ENCODE peak calls at places on chromosome 14, in four cellular contexts. One of them, this sample, is unnamed.
A peak's percentile ranks its signal among the peaks of the same experiment; 100 is the strongest.

GRCh38 chr14:56195727-56196126 is 77.5 kb downstream of the PELI2 start:
- DNase-seq in nucleus accumbens: no peak
- DNase-seq in fibroblast of the conjunctiva: no peak
- DNase-seq in stimulated activated CD8-positive, alpha-beta memory T cell treated with anti-CD3 and anti-CD28 coated beads, Interleukin-15, amount 100 ng/mL, for 24 hours: no peak
- DNase-seq in this sample: no peak

GRCh38 chr14:36424478-36425102 is 95.4 kb downstream of the NKX2-1 start:
- DNase-seq in nucleus accumbens: no peak
- DNase-seq in fibroblast of the conjunctiva: no peak
- DNase-seq in stimulated activated CD8-positive, alpha-beta memory T cell treated with anti-CD3 and anti-CD28 coated beads, Interleukin-15, amount 100 ng/mL, for 24 hours: no peak
- DNase-seq in this sample: no peak

GRCh38 chr14:101294136-101294535 is 267.2 kb upstream of the DIO3 start:
- DNase-seq in nucleus accumbens: no peak
- DNase-seq in fibroblast of the conjunctiva: no peak
- DNase-seq in stimulated activated CD8-positive, alpha-beta memory T cell treated with anti-CD3 and anti-CD28 coated beads, Interleukin-15, amount 100 ng/mL, for 24 hours: no peak
- DNase-seq in this sample: no peak

GRCh38 chr14:31881531-31882310 is 195.4 kb upstream of the ARHGAP5 start:
- DNase-seq in nucleus accumbens: no peak
- DNase-seq in fibroblast of the conjunctiva: no peak
- DNase-seq in stimulated activated CD8-positive, alpha-beta memory T cell treated with anti-CD3 and anti-CD28 coated beads, Interleukin-15, amount 100 ng/mL, for 24 hours: no peak
- DNase-seq in this sample: no peak

GRCh38 chr14:23078692-23079116 is 16.2 kb downstream of the ACIN1 start:
- DNase-seq in nucleus accumbens: no peak
- DNase-seq in fibroblast of the conjunctiva: peak; percentile 94
- DNase-seq in stimulated activated CD8-positive, alpha-beta memory T cell treated with anti-CD3 and anti-CD28 coated beads, Interleukin-15, amount 100 ng/mL, for 24 hours: no peak
- DNase-seq in this sample: peak; percentile 91

GRCh38 chr14:77044776-77045569 is 16.5 kb upstream of the IRF2BPL start:
- DNase-seq in nucleus accumbens: no peak
- DNase-seq in fibroblast of the conjunctiva: no peak
- DNase-seq in stimulated activated CD8-positive, alpha-beta memory T cell treated with anti-CD3 and anti-CD28 coated beads, Interleukin-15, amount 100 ng/mL, for 24 hours: no peak
- DNase-seq in this sample: peak; percentile 83

GRCh38 chr14:99094901-99095300 is 177.1 kb downstream of the BCL11B start:
- DNase-seq in nucleus accumbens: no peak
- DNase-seq in fibroblast of the conjunctiva: no peak
- DNase-seq in stimulated activated CD8-positive, alpha-beta memory T cell treated with anti-CD3 and anti-CD28 coated beads, Interleukin-15, amount 100 ng/mL, for 24 hours: no peak
- DNase-seq in this sample: no peak

GRCh38 chr14:76772300-76773187 is 11.3 kb downstream of the VASH1 start:
- DNase-seq in nucleus accumbens: no peak
- DNase-seq in fibroblast of the conjunctiva: no peak
- DNase-seq in stimulated activated CD8-positive, alpha-beta memory T cell treated with anti-CD3 and anti-CD28 coated beads, Interleukin-15, amount 100 ng/mL, for 24 hours: no peak
- DNase-seq in this sample: peak; percentile 88

GRCh38 chr14:97177016-97177415 is 379.8 kb downstream of the VRK1 start:
- DNase-seq in nucleus accumbens: no peak
- DNase-seq in fibroblast of the conjunctiva: no peak
- DNase-seq in stimulated activated CD8-positive, alpha-beta memory T cell treated with anti-CD3 and anti-CD28 coated beads, Interleukin-15, amount 100 ng/mL, for 24 hours: no peak
- DNase-seq in this sample: no peak

GRCh38 chr14:44901696-44902095 is 60.1 kb downstream of the KLHL28 start:
- DNase-seq in nucleus accumbens: no peak
- DNase-seq in fibroblast of the conjunctiva: no peak
- DNase-seq in stimulated activated CD8-positive, alpha-beta memory T cell treated with anti-CD3 and anti-CD28 coated beads, Interleukin-15, amount 100 ng/mL, for 24 hours: no peak
- DNase-seq in this sample: no peak

GRCh38 chr14:54094765-54095164 is 138.1 kb upstream of the BMP4 start:
- DNase-seq in nucleus accumbens: no peak
- DNase-seq in fibroblast of the conjunctiva: no peak
- DNase-seq in stimulated activated CD8-positive, alpha-beta memory T cell treated with anti-CD3 and anti-CD28 coated beads, Interleukin-15, amount 100 ng/mL, for 24 hours: no peak
- DNase-seq in this sample: no peak

GRCh38 chr14:64782196-64782595 is 78.0 kb downstream of the PLEKHG3 start:
- DNase-seq in nucleus accumbens: no peak
- DNase-seq in fibroblast of the conjunctiva: no peak
- DNase-seq in stimulated activated CD8-positive, alpha-beta memory T cell treated with anti-CD3 and anti-CD28 coated beads, Interleukin-15, amount 100 ng/mL, for 24 hours: no peak
- DNase-seq in this sample: no peak

GRCh38 chr14:61420326-61420725 is 98.9 kb downstream of the PRKCH start:
- DNase-seq in nucleus accumbens: no peak
- DNase-seq in fibroblast of the conjunctiva: no peak
- DNase-seq in stimulated activated CD8-positive, alpha-beta memory T cell treated with anti-CD3 and anti-CD28 coated beads, Interleukin-15, amount 100 ng/mL, for 24 hours: no peak
- DNase-seq in this sample: no peak

GRCh38 chr14:72710212-72710611 is 183.7 kb downstream of the DPF3 start:
- DNase-seq in nucleus accumbens: no peak
- DNase-seq in fibroblast of the conjunctiva: peak; percentile 47
- DNase-seq in stimulated activated CD8-positive, alpha-beta memory T cell treated with anti-CD3 and anti-CD28 coated beads, Interleukin-15, amount 100 ng/mL, for 24 hours: no peak
- DNase-seq in this sample: no peak

GRCh38 chr14:71710001-71710400 is 222.2 kb upstream of the RGS6 start:
- DNase-seq in nucleus accumbens: no peak
- DNase-seq in fibroblast of the conjunctiva: no peak
- DNase-seq in stimulated activated CD8-positive, alpha-beta memory T cell treated with anti-CD3 and anti-CD28 coated beads, Interleukin-15, amount 100 ng/mL, for 24 hours: no peak
- DNase-seq in this sample: no peak

GRCh38 chr14:88452231-88452630 is 66.8 kb downstream of the SPATA7 start:
- DNase-seq in nucleus accumbens: no peak
- DNase-seq in fibroblast of the conjunctiva: no peak
- DNase-seq in stimulated activated CD8-positive, alpha-beta memory T cell treated with anti-CD3 and anti-CD28 coated beads, Interleukin-15, amount 100 ng/mL, for 24 hours: no peak
- DNase-seq in this sample: no peak

GRCh38 chr14:93976477-93977057 is at the start of gene ASB2:
- DNase-seq in nucleus accumbens: no peak
- DNase-seq in fibroblast of the conjunctiva: no peak
- DNase-seq in stimulated activated CD8-positive, alpha-beta memory T cell treated with anti-CD3 and anti-CD28 coated beads, Interleukin-15, amount 100 ng/mL, for 24 hours: no peak
- DNase-seq in this sample: peak; percentile 66

GRCh38 chr14:87483651-87484260 is 509.2 kb downstream of the GALC start:
- DNase-seq in nucleus accumbens: no peak
- DNase-seq in fibroblast of the conjunctiva: peak; percentile 0
- DNase-seq in stimulated activated CD8-positive, alpha-beta memory T cell treated with anti-CD3 and anti-CD28 coated beads, Interleukin-15, amount 100 ng/mL, for 24 hours: no peak
- DNase-seq in this sample: no peak

GRCh38 chr14:88258026-88258425 is 65.0 kb downstream of the KCNK10 start:
- DNase-seq in nucleus accumbens: no peak
- DNase-seq in fibroblast of the conjunctiva: no peak
- DNase-seq in stimulated activated CD8-positive, alpha-beta memory T cell treated with anti-CD3 and anti-CD28 coated beads, Interleukin-15, amount 100 ng/mL, for 24 hours: no peak
- DNase-seq in this sample: no peak

GRCh38 chr14:70888681-70889175 is 18.5 kb upstream of the PCNX1 start:
- DNase-seq in nucleus accumbens: peak; percentile 12
- DNase-seq in fibroblast of the conjunctiva: no peak
- DNase-seq in stimulated activated CD8-positive, alpha-beta memory T cell treated with anti-CD3 and anti-CD28 coated beads, Interleukin-15, amount 100 ng/mL, for 24 hours: no peak
- DNase-seq in this sample: no peak

GRCh38 chr14:45089813-45090212 is 5.9 kb downstream of the PRPF39 start:
- DNase-seq in nucleus accumbens: no peak
- DNase-seq in fibroblast of the conjunctiva: no peak
- DNase-seq in stimulated activated CD8-positive, alpha-beta memory T cell treated with anti-CD3 and anti-CD28 coated beads, Interleukin-15, amount 100 ng/mL, for 24 hours: no peak
- DNase-seq in this sample: no peak

GRCh38 chr14:58663494-58664111 is 25.8 kb downstream of the DACT1 start:
- DNase-seq in nucleus accumbens: no peak
- DNase-seq in fibroblast of the conjunctiva: no peak
- DNase-seq in stimulated activated CD8-positive, alpha-beta memory T cell treated with anti-CD3 and anti-CD28 coated beads, Interleukin-15, amount 100 ng/mL, for 24 hours: no peak
- DNase-seq in this sample: no peak

GRCh38 chr14:68794856-68795601 is 2.2 kb upstream of the ZFP36L1 start:
- DNase-seq in nucleus accumbens: no peak
- DNase-seq in fibroblast of the conjunctiva: peak; percentile 93
- DNase-seq in stimulated activated CD8-positive, alpha-beta memory T cell treated with anti-CD3 and anti-CD28 coated beads, Interleukin-15, amount 100 ng/mL, for 24 hours: no peak
- DNase-seq in this sample: peak; percentile 69

GRCh38 chr14:92670967-92671366 is 77.5 kb downstream of the LGMN start:
- DNase-seq in nucleus accumbens: no peak
- DNase-seq in fibroblast of the conjunctiva: no peak
- DNase-seq in stimulated activated CD8-positive, alpha-beta memory T cell treated with anti-CD3 and anti-CD28 coated beads, Interleukin-15, amount 100 ng/mL, for 24 hours: no peak
- DNase-seq in this sample: no peak

GRCh38 chr14:63544641-63545234 is 1.6 kb upstream of the PPP2R5E start:
- DNase-seq in nucleus accumbens: no peak
- DNase-seq in fibroblast of the conjunctiva: no peak
- DNase-seq in stimulated activated CD8-positive, alpha-beta memory T cell treated with anti-CD3 and anti-CD28 coated beads, Interleukin-15, amount 100 ng/mL, for 24 hours: no peak
- DNase-seq in this sample: no peak

GRCh38 chr14:75049136-75049535 is 2.1 kb downstream of the MLH3 start:
- DNase-seq in nucleus accumbens: no peak
- DNase-seq in fibroblast of the conjunctiva: no peak
- DNase-seq in stimulated activated CD8-positive, alpha-beta memory T cell treated with anti-CD3 and anti-CD28 coated beads, Interleukin-15, amount 100 ng/mL, for 24 hours: no peak
- DNase-seq in this sample: no peak

GRCh38 chr14:61221906-61222305 is 59.2 kb downstream of the TMEM30B start:
- DNase-seq in nucleus accumbens: no peak
- DNase-seq in fibroblast of the conjunctiva: no peak
- DNase-seq in stimulated activated CD8-positive, alpha-beta memory T cell treated with anti-CD3 and anti-CD28 coated beads, Interleukin-15, amount 100 ng/mL, for 24 hours: no peak
- DNase-seq in this sample: no peak

GRCh38 chr14:51490205-51490604 is 161.5 kb upstream of the FRMD6 start:
- DNase-seq in nucleus accumbens: no peak
- DNase-seq in fibroblast of the conjunctiva: no peak
- DNase-seq in stimulated activated CD8-positive, alpha-beta memory T cell treated with anti-CD3 and anti-CD28 coated beads, Interleukin-15, amount 100 ng/mL, for 24 hours: no peak
- DNase-seq in this sample: no peak

GRCh38 chr14:51846631-51847488 is 13.6 kb upstream of the GNG2 start:
- DNase-seq in nucleus accumbens: no peak
- DNase-seq in fibroblast of the conjunctiva: no peak
- DNase-seq in stimulated activated CD8-positive, alpha-beta memory T cell treated with anti-CD3 and anti-CD28 coated beads, Interleukin-15, amount 100 ng/mL, for 24 hours: peak; percentile 47
- DNase-seq in this sample: no peak

GRCh38 chr14:76696791-76697190 is 64.5 kb upstream of the VASH1 start:
- DNase-seq in nucleus accumbens: no peak
- DNase-seq in fibroblast of the conjunctiva: no peak
- DNase-seq in stimulated activated CD8-positive, alpha-beta memory T cell treated with anti-CD3 and anti-CD28 coated beads, Interleukin-15, amount 100 ng/mL, for 24 hours: no peak
- DNase-seq in this sample: peak; percentile 28